ENCODE peak calls at places on chromosome 12, in seven cellular contexts. F is WTC11, K is SK-N-SH, D is IMR-90, C is K562, Z is A549, N is H1. T is an unnamed sample.

GRCh38 chr12:85834378-85834777 is 1.8 kb downstream of the RASSF9 start:
- DNase-seq in C (no peak), D (no peak), F (no peak), N (no peak), Z (no peak), K (no peak), T (no peak)

GRCh38 chr12:14803830-14804160 is 325 bp downstream of the C12orf60 start:
- DNase-seq in Z (no peak), K (no peak), D (no peak), N (no peak), F (no peak), C (no peak), T (no peak)

GRCh38 chr12:41368006-41368405 is 179.9 kb downstream of the PDZRN4 start:
- DNase-seq in Z (peak; percentile 38), K (no peak), F (no peak), D (peak; percentile 1), N (no peak), C (no peak), T (no peak)

GRCh38 chr12:83461326-83461985 is 774.8 kb downstream of the TMTC2 start:
- DNase-seq in D (no peak), C (no peak), F (no peak), N (no peak), K (no peak), Z (no peak), T (no peak)

GRCh38 chr12:105317453-105317852 is 13.0 kb upstream of the C12orf75 start:
- DNase-seq in N (no peak), Z (peak; percentile 50), K (no peak), C (no peak), F (no peak), D (peak; percentile 84), T (no peak)

GRCh38 chr12:53806689-53807088 is 54.9 kb upstream of the CISTR start:
- DNase-seq in F (no peak), C (no peak), K (no peak), N (no peak), D (peak; percentile 85), Z (no peak), T (no peak)

GRCh38 chr12:52364061-52364460 is 3.2 kb downstream of the KRT85 start:
- DNase-seq in N (no peak), F (no peak), D (no peak), C (no peak), K (no peak), Z (no peak), T (no peak)

GRCh38 chr12:107436836-107437235 is 248.8 kb upstream of the PWP1 start:
- DNase-seq in D (no peak), N (no peak), K (no peak), F (no peak), Z (no peak), C (no peak), T (no peak)

GRCh38 chr12:110501378-110501721 is 561 bp downstream of the VPS29 start:
- DNase-seq in K (peak; percentile 62), D (peak; percentile 31), F (no peak), N (no peak), Z (peak; percentile 54), C (no peak), T (no peak)
- TF ChIP-seq USF2 in K (no peak), D (no peak), F (no peak), N (no peak), Z (no peak), C (no peak), T (no peak)

GRCh38 chr12:125092872-125093680 is 27.8 kb downstream of the AACS start:
- DNase-seq in K (no peak), Z (peak; percentile 63), F (no peak), N (no peak), C (peak; percentile 39), D (peak; percentile 66), T (no peak)
- TF ChIP-seq USF2 in K (no peak), Z (no peak), F (no peak), N (no peak), C (no peak), D (no peak), T (no peak)

GRCh38 chr12:45342848-45343247 is 127.0 kb downstream of the ANO6 start:
- DNase-seq in N (no peak), F (no peak), Z (no peak), D (no peak), C (no peak), K (no peak), T (no peak)
- TF ChIP-seq USF2 in N (no peak), F (no peak), Z (no peak), D (no peak), C (no peak), K (no peak), T (no peak)

GRCh38 chr12:11980133-11980532 is 90.6 kb upstream of the BCL2L14 start:
- DNase-seq in F (no peak), C (no peak), N (no peak), Z (no peak), K (no peak), D (no peak), T (peak; percentile 28)

GRCh38 chr12:11976005-11976404 is 94.7 kb upstream of the BCL2L14 start:
- DNase-seq in K (no peak), C (no peak), D (no peak), N (no peak), F (no peak), Z (no peak), T (no peak)

GRCh38 chr12:11973396-11973795 is 97.3 kb upstream of the BCL2L14 start:
- DNase-seq in N (no peak), F (no peak), Z (no peak), K (no peak), D (no peak), C (no peak), T (no peak)

GRCh38 chr12:11981174-11981733 is 89.5 kb upstream of the BCL2L14 start:
- DNase-seq in N (no peak), D (no peak), C (no peak), Z (no peak), F (no peak), K (no peak), T (peak; percentile 98)

DNA sequence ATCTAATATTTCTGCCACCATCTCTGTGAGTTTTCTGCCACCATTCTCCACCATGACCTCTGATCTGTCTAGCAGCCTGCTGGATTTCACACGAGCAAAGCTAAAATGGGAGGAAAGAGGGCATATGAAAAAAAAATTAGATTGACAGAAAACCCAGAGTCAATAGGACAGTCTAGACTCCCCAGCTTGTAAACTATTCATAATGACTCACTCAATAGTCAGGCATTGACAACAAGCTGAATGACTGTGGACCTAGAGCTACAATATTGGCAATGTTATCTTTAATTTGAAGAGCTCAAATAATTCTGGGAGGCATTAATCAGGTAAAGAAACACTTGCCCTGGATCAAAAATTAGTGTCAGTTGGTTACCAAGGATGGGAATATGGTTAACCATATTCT is 91.8 kb upstream of the BCL2L14 start:
- DNase-seq in C (no peak), Z (no peak), D (peak; percentile 28), K (no peak), F (no peak), N (no peak), T (no peak)
- TF ChIP-seq USF2 in C (no peak), Z (no peak), D (no peak), K (no peak), F (no peak), N (no peak), T (no peak)

GRCh38 chr12:127108360-127109215 is 1158.4 kb upstream of the TMEM132C start:
- DNase-seq in K (peak; percentile 62), D (peak; percentile 42), F (peak; percentile 24), Z (peak; percentile 71), C (peak; percentile 72), N (no peak), T (no peak)
- TF ChIP-seq USF2 in K (no peak), D (no peak), F (no peak), Z (no peak), C (no peak), N (no peak), T (no peak)

GRCh38 chr12:121293603-121294002 is 2.9 kb downstream of the CAMKK2 start:
- DNase-seq in D (no peak), Z (no peak), C (no peak), F (no peak), K (no peak), N (no peak), T (no peak)

GRCh38 chr12:121294151-121294889 is 2.2 kb downstream of the CAMKK2 start:
- DNase-seq in F (no peak), N (no peak), D (no peak), K (no peak), Z (no peak), C (no peak), T (no peak)

GRCh38 chr12:121295123-121295745 is 1.3 kb downstream of the CAMKK2 start:
- DNase-seq in N (no peak), C (no peak), D (no peak), F (no peak), Z (peak; percentile 29), K (peak; percentile 65), T (no peak)

GRCh38 chr12:121296618-121297476 is at the start of gene CAMKK2:
- DNase-seq in Z (peak; percentile 81), F (peak; percentile 85), K (peak; percentile 98), C (peak; percentile 96), N (peak; percentile 27), D (peak; percentile 70), T (no peak)

GRCh38 chr12:121295746-121296617 is 527 bp downstream of the CAMKK2 start:
- DNase-seq in D (no peak), N (no peak), Z (peak; percentile 39), K (peak; percentile 64), F (peak; percentile 38), C (peak; percentile 84), T (no peak)
- TF ChIP-seq USF2 in D (peak; percentile 9), N (no peak), Z (no peak), K (no peak), F (no peak), C (peak; percentile 20), T (no peak)

DNA sequence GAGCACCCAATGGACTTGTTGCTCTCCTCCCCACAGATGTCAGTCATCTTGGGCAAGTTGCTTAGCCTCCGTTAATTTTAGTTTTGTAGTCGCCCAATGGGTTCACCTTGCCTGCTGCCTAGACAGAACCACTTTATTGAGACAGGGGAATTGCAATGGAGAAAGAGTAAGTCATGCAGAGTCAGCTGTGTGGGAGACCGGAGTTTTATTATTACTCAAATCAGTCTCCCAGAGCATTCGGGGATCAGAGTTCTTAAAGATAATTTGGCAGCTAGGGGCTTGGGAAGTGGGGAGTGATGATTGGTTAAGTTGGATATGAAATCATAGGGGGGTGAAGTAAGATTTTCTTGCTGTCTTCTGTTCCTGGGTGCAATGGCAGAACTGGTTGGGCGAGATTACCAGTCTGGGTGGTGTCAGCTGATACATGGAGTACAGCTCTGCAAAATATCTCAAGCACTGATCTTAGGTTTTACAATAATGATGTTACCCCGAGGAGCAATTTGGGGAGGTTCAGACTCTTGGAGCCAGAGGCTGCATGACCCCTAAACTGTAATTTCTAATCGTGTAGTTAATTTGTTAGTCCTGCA is 50.2 kb downstream of the SLC38A1 start:
- DNase-seq in Z (no peak), C (no peak), D (no peak), K (no peak), F (no peak), N (no peak), T (no peak)
- TF ChIP-seq USF2 in Z (no peak), C (no peak), D (no peak), K (no peak), F (no peak), N (no peak), T (no peak)

T was measured in GM12878.